ENCODE peak calls at places on chromosomes 5 and 9, in five cellular contexts. J, P, R, S and U are unnamed samples.

GRCh38 chr9:33272061-33272460 is 7.2 kb downstream of the CHMP5 start:
- DNase-seq in P (no peak), S (no peak), J (no peak), R (no peak), U (no peak)

GRCh38 chr5:35232124-35232523 is 1.8 kb upstream of the PRLR start:
- DNase-seq in R (no peak), J (no peak), P (no peak), S (no peak), U (no peak)

GRCh38 chr9:83299094-83299493 is 236.2 kb upstream of the RASEF start:
- DNase-seq in R (no peak), J (no peak), S (no peak), P (no peak), U (no peak)

GRCh38 chr5:128201065-128201926 is 117.7 kb downstream of the SLC12A2 start:
- DNase-seq in R (peak; percentile 63), J (peak; percentile 40), S (peak; percentile 81), P (peak; percentile 83), U (peak; percentile 82)

GRCh38 chr5:32642276-32643002 is 57.1 kb downstream of the SUB1 start:
- DNase-seq in J (no peak), S (no peak), P (no peak), R (no peak), U (no peak)

GRCh38 chr5:116002116-116002906 is 30.0 kb upstream of the ARL14EPL start:
- DNase-seq in J (no peak), S (no peak), R (peak; percentile 6), P (no peak), U (no peak)

GRCh38 chr5:123875444-123876264 is 363.7 kb downstream of the CSNK1G3 start:
- DNase-seq in J (peak; percentile 75), P (no peak), S (no peak), R (no peak), U (no peak)

GRCh38 chr9:14313378-14313940 is 482 bp downstream of the NFIB start:
- DNase-seq in R (peak; percentile 43), S (no peak), J (peak; percentile 30), P (no peak), U (no peak)

GRCh38 chr5:72835633-72836032 is 19.2 kb downstream of the TNPO1 start:
- DNase-seq in S (no peak), R (no peak), P (no peak), J (no peak), U (no peak)

GRCh38 chr5:109328626-109329025 is 81.1 kb downstream of the PJA2 start:
- DNase-seq in S (no peak), J (no peak), P (no peak), R (no peak), U (no peak)

GRCh38 chr5:110092955-110093785 is 403.4 kb downstream of the MAN2A1 start:
- DNase-seq in S (no peak), P (peak; percentile 51), J (no peak), R (no peak), U (no peak)

GRCh38 chr5:14270212-14270702 is 127.1 kb downstream of the TRIO start:
- DNase-seq in R (peak; percentile 75), P (no peak), J (peak; percentile 33), S (peak; percentile 48), U (no peak)

GRCh38 chr5:94847726-94848125 is 229.3 kb downstream of the SLF1 start:
- DNase-seq in R (no peak), S (no peak), J (no peak), P (no peak), U (no peak)

GRCh38 chr5:33852327-33852726 is 39.5 kb downstream of the ADAMTS12 start:
- DNase-seq in R (no peak), S (no peak), P (no peak), J (no peak), U (no peak)

GRCh38 chr5:34591723-34592122 is 64.4 kb upstream of the RAI14 start:
- DNase-seq in R (no peak), P (no peak), J (no peak), S (no peak), U (no peak)

GRCh38 chr5:87400305-87400899 is 12.3 kb downstream of the CCNH start:
- DNase-seq in J (no peak), S (no peak), R (peak; percentile 63), P (no peak), U (no peak)

DNA sequence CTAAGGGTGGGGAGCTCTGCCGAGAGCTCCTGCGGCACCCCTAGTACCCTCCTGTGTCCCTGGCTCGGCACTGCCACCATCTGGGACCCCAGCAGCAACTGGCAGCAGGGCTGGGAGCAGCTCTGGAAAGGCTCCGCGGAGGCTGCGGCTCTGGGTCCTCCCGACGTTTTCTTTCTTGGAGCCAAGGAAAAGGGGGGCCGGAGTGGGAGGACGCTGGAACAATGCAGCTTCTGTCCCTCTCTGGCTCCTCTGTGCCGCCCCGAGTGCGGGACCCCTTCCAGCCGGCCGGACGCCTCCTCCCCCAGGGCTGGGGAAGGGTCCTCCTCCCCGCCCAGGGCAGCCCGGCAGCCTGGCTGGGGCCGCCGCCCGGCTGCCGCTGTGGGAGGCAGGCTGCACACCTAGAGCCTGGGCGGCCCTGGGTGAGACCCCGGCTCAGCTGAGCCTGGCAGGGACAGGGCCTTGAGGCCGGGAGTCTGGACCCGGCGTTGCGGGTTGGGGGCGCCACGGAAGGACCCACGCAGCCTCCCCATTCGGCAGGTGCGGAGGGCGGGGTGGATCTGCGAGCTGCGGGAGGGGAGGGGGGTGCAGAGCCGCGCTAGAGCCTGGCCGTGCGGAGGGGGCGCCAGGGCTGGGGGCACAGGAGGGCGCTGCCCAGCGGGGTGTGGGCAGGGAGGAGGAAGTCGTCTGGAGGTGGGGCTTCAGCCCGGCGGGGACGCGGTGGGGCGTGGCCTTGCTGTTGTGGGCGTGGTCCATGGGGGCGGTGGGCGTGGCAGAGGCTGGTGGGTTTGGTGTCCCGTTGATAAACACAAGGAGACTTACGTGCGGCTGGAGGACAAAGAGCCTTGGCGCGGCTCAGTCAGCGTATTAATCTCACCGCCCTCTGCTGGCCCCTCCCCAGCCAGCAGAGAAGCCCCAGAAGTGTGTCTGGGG is 15.1 kb downstream of the GPSM1 start:
- DNase-seq in J (no peak), S (peak; percentile 73), R (peak; percentile 93), P (peak; percentile 91), U (peak; percentile 83)
- H3K4me3 ChIP-seq in J (no peak overlapping the region), S (peak overlapping the region; percentile 48), R (no peak overlapping the region), P (no peak overlapping the region), U (no peak overlapping the region)

GRCh38 chr5:141430332-141431113 is at the start of gene PCDHGA12:
- DNase-seq in S (peak; percentile 69), P (no peak), R (peak; percentile 87), J (no peak), U (no peak)

GRCh38 chr5:141431286-141431685 is 979 bp downstream of the PCDHGA12 start:
- DNase-seq in S (no peak), J (no peak), R (peak; percentile 33), P (no peak), U (no peak)

GRCh38 chr5:141422742-141423291 is 2.0 kb downstream of the PCDHGA11 start:
- DNase-seq in P (no peak), R (no peak), J (no peak), S (no peak), U (no peak)

DNA sequence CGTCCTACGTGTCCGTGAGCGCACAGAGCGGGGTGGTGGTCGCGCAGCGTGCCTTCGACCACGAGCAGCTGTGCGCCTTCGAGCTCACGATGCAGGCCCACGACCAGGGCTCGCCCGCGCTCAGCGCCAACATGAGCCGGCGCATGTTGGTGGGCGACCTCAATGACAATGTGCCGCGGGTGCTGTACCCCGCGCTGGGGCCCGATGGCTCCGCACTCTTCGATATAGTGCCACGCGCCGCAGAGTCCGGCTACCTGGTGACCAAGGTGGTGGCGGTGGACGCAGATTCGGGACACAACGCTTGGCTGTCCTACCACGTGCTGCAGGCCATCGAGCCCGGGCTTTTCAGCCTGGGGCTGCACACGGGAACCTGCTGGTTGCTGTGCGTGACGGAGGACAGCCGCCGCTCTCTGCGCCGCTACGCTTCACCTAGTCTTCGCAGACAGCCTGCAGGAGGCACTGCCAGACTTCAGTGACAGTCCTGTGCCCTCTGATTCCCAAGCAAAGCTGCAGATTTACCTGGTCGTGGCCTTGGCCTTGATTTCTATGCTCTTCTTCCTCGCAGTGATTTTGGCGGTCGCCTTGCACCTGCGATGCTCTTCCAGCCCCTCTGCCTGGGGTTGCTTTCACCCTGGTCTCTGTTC is 2.4 kb upstream of the PCDHGA12 start:
- DNase-seq in R (no peak), J (no peak), P (no peak), S (no peak), U (no peak)
- H3K9me3 ChIP-seq in R (no peaks in the 10 kb centered on the region), J (peaks cover 39% of the 10 kb centered on the region), P (peaks cover 4% of the 10 kb centered on the region), S (peaks cover 10% of the 10 kb centered on the region), U (peaks cover 40% of the 10 kb centered on the region)

DNA sequence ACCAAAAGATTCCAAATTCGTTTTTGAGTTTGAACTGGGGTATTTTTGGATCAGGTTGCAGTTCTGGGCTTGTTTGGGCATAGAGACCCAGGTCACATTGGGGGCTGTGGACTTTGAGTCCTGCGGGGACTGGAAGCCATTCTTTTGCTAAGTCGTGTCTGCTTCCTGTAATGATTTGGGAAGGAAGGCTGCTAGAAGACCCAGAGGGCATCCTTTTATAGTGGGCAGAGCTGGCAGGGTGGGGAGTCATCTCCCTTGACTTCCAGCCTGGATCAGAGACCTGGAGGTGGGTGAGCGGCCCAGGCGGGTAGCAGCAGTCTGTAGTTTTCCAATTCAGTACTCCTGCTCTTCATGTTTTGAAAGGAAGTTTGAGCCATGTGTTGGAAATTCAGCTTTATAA is 11.3 kb downstream of the ZNF618 start:
- DNase-seq in R (peak; percentile 55), J (no peak), S (no peak), P (no peak), U (no peak)
- H3K4me3 ChIP-seq in R (no peak overlapping the region), J (no peak overlapping the region), S (no peak overlapping the region), P (no peak overlapping the region), U (no peak overlapping the region)

DNA sequence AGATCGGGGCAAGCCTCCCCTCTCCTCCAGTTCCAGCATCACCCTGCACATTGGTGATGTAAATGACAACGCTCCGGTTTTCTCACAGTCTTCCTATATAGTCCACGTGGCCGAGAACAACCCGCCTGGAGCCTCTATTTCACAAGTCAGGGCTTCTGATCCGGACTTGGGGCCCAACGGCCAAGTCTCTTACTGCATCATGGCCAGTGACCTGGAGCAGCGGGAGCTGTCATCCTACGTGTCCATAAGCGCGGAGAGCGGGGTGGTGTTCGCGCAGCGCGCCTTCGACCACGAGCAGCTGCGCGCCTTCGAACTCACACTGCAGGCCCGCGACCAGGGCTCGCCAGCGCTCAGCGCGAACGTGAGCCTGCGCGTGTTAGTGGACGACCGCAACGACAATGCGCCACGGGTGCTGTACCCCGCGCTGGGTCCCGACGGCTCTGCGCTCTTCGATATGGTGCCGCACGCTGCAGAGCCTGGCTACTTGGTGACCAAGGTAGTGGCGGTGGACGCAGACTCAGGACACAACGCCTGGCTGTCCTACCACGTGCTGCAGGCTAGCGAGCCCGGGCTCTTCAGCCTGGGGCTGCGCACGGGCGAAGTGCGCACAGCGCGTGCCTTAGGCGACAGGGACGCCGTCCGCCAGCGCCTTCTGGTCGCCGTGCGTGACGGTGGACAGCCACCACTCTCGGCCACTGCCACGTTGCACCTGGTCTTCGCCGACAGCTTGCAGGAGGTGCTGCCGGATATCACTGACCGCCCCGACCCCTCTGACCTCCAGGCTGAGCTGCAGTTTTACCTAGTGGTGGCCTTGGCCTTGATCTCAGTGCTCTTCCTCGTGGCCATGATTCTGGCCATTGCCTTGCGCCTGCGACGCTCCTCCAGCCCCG is 1.9 kb downstream of the PCDHGB4 start:
- DNase-seq in R (no peak), P (no peak), J (no peak), S (no peak), U (no peak)
- H3K9me3 ChIP-seq in R (peaks cover 2% of the 10 kb centered on the region), P (peaks cover 14% of the 10 kb centered on the region), J (peaks cover 14% of the 10 kb centered on the region), S (no peaks in the 10 kb centered on the region), U (peaks cover 37% of the 10 kb centered on the region)